ENCODE peak calls at places on chromosomes 13 and 19, in five cellular contexts. One of them, this sample, is unnamed.

GRCh38 chr13:44188257-44188656 is 185.4 kb upstream of the SERP2 start:
- DNase-seq in cardiac fibroblast: peak
- DNase-seq in epithelial cell of proximal tubule: peak
- DNase-seq in lower leg skin: no peak
- DNase-seq in osteoblast: peak
- DNase-seq in this sample: no peak

GRCh38 chr13:48938308-48938943 is 37.3 kb upstream of the FNDC3A start:
- DNase-seq in cardiac fibroblast: no peak
- DNase-seq in epithelial cell of proximal tubule: no peak
- DNase-seq in lower leg skin: no peak
- DNase-seq in osteoblast: no peak
- DNase-seq in this sample: no peak

GRCh38 chr19:7287716-7288115 is 6.5 kb downstream of the INSR start:
- DNase-seq in cardiac fibroblast: no peak
- DNase-seq in epithelial cell of proximal tubule: peak
- DNase-seq in lower leg skin: no peak
- DNase-seq in osteoblast: no peak
- DNase-seq in this sample: no peak

GRCh38 chr13:114099918-114100445 is 32.4 kb downstream of the RASA3 start:
- DNase-seq in cardiac fibroblast: peak
- DNase-seq in epithelial cell of proximal tubule: no peak
- DNase-seq in lower leg skin: no peak
- DNase-seq in osteoblast: peak
- DNase-seq in this sample: peak

GRCh38 chr13:30355405-30355741 is 48.0 kb upstream of the KATNAL1 start:
- DNase-seq in cardiac fibroblast: no peak
- DNase-seq in epithelial cell of proximal tubule: no peak
- DNase-seq in lower leg skin: no peak
- DNase-seq in osteoblast: no peak
- DNase-seq in this sample: no peak

GRCh38 chr19:45515081-45515624 is 7.9 kb downstream of the VASP start:
- DNase-seq in cardiac fibroblast: no peak
- DNase-seq in epithelial cell of proximal tubule: no peak
- DNase-seq in lower leg skin: peak
- DNase-seq in osteoblast: no peak
- DNase-seq in this sample: no peak

GRCh38 chr19:30896551-30896950 is 452.7 kb downstream of the TSHZ3 start:
- DNase-seq in cardiac fibroblast: no peak
- DNase-seq in epithelial cell of proximal tubule: no peak
- DNase-seq in lower leg skin: no peak
- DNase-seq in osteoblast: no peak
- DNase-seq in this sample: no peak

GRCh38 chr19:4380254-4380727 is 20.1 kb downstream of the SH3GL1 start:
- DNase-seq in cardiac fibroblast: no peak
- DNase-seq in epithelial cell of proximal tubule: no peak
- DNase-seq in lower leg skin: no peak
- DNase-seq in osteoblast: peak
- DNase-seq in this sample: peak

GRCh38 chr19:51808333-51808986 is 13.5 kb downstream of the FPR3 start:
- DNase-seq in cardiac fibroblast: peak
- DNase-seq in epithelial cell of proximal tubule: no peak
- DNase-seq in lower leg skin: no peak
- DNase-seq in osteoblast: no peak
- DNase-seq in this sample: no peak

GRCh38 chr13:32426981-32427851 is 714 bp downstream of the N4BP2L1 start:
- DNase-seq in cardiac fibroblast: peak
- DNase-seq in epithelial cell of proximal tubule: no peak
- DNase-seq in lower leg skin: peak
- DNase-seq in osteoblast: peak
- DNase-seq in this sample: no peak

GRCh38 chr19:48501446-48501960 is 10.1 kb downstream of the LMTK3 start:
- DNase-seq in cardiac fibroblast: no peak
- DNase-seq in epithelial cell of proximal tubule: no peak
- DNase-seq in lower leg skin: no peak
- DNase-seq in osteoblast: peak
- DNase-seq in this sample: no peak

GRCh38 chr13:101655435-101655834 is 203.0 kb downstream of the ITGBL1 start:
- DNase-seq in cardiac fibroblast: no peak
- DNase-seq in epithelial cell of proximal tubule: no peak
- DNase-seq in lower leg skin: no peak
- DNase-seq in osteoblast: no peak
- DNase-seq in this sample: no peak
- TF ChIP-seq CTCF in cardiac fibroblast: no peak
- TF ChIP-seq CTCF in epithelial cell of proximal tubule: no peak
- TF ChIP-seq CTCF in lower leg skin: no peak
- TF ChIP-seq CTCF in osteoblast: no peak
- TF ChIP-seq CTCF in this sample: no peak

GRCh38 chr13:21232599-21232998 is 56.1 kb downstream of the MRPL57 start:
- DNase-seq in cardiac fibroblast: no peak
- DNase-seq in epithelial cell of proximal tubule: no peak
- DNase-seq in lower leg skin: no peak
- DNase-seq in osteoblast: peak
- DNase-seq in this sample: no peak

GRCh38 chr13:21231426-21231945 is 55.0 kb downstream of the MRPL57 start:
- DNase-seq in cardiac fibroblast: no peak
- DNase-seq in epithelial cell of proximal tubule: no peak
- DNase-seq in lower leg skin: no peak
- DNase-seq in osteoblast: no peak
- DNase-seq in this sample: no peak

GRCh38 chr13:21230516-21230915 is 54.1 kb downstream of the MRPL57 start:
- DNase-seq in cardiac fibroblast: no peak
- DNase-seq in epithelial cell of proximal tubule: no peak
- DNase-seq in lower leg skin: no peak
- DNase-seq in osteoblast: no peak
- DNase-seq in this sample: no peak

GRCh38 chr13:21233086-21233485 is 56.6 kb downstream of the MRPL57 start:
- DNase-seq in cardiac fibroblast: no peak
- DNase-seq in epithelial cell of proximal tubule: no peak
- DNase-seq in lower leg skin: no peak
- DNase-seq in osteoblast: no peak
- DNase-seq in this sample: no peak

GRCh38 chr13:21232196-21232595 is 55.7 kb downstream of the MRPL57 start:
- DNase-seq in cardiac fibroblast: peak
- DNase-seq in epithelial cell of proximal tubule: no peak
- DNase-seq in lower leg skin: peak
- DNase-seq in osteoblast: no peak
- DNase-seq in this sample: no peak
- TF ChIP-seq CTCF in cardiac fibroblast: no peak
- TF ChIP-seq CTCF in epithelial cell of proximal tubule: no peak
- TF ChIP-seq CTCF in lower leg skin: no peak
- TF ChIP-seq CTCF in osteoblast: no peak
- TF ChIP-seq CTCF in this sample: no peak

GRCh38 chr13:26185720-26186119 is 36.4 kb downstream of the RNF6 start:
- DNase-seq in cardiac fibroblast: no peak
- DNase-seq in epithelial cell of proximal tubule: no peak
- DNase-seq in lower leg skin: no peak
- DNase-seq in osteoblast: no peak
- DNase-seq in this sample: no peak

GRCh38 chr13:26184791-26185250 is 37.3 kb downstream of the RNF6 start:
- DNase-seq in cardiac fibroblast: peak
- DNase-seq in epithelial cell of proximal tubule: peak
- DNase-seq in lower leg skin: peak
- DNase-seq in osteoblast: no peak
- DNase-seq in this sample: no peak

GRCh38 chr13:26186995-26187394 is 35.1 kb downstream of the RNF6 start:
- DNase-seq in cardiac fibroblast: no peak
- DNase-seq in epithelial cell of proximal tubule: no peak
- DNase-seq in lower leg skin: no peak
- DNase-seq in osteoblast: no peak
- DNase-seq in this sample: no peak

GRCh38 chr13:26186141-26186870 is 35.8 kb downstream of the RNF6 start:
- DNase-seq in cardiac fibroblast: peak
- DNase-seq in epithelial cell of proximal tubule: peak
- DNase-seq in lower leg skin: peak
- DNase-seq in osteoblast: peak
- DNase-seq in this sample: peak

GRCh38 chr13:26183416-26183815 is 38.7 kb downstream of the RNF6 start:
- DNase-seq in cardiac fibroblast: no peak
- DNase-seq in epithelial cell of proximal tubule: no peak
- DNase-seq in lower leg skin: no peak
- DNase-seq in osteoblast: no peak
- DNase-seq in this sample: no peak
- TF ChIP-seq CTCF in cardiac fibroblast: no peak
- TF ChIP-seq CTCF in epithelial cell of proximal tubule: no peak
- TF ChIP-seq CTCF in lower leg skin: no peak
- TF ChIP-seq CTCF in osteoblast: no peak
- TF ChIP-seq CTCF in this sample: no peak

DNA sequence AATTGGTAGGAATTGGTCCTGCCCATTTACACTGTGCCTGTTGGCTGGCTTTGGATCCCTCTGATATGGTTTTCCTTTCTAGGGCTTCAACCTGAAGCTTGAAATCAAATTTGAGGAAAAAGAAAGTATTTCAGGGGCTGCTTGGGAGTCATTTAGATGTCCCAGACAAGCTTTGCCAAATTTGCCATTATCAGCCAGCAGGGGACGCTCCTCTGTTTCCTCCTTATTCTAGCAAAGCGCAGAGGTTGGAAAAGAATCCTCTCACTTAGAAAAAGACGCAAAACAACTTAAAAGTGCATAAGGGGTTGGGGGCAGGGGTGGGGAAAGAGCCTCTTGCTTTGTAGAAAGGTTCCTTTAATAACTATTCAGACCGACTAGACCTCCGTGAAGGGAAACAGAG is 1211.1 kb upstream of the PCDH20 start:
- DNase-seq in cardiac fibroblast: no peak
- DNase-seq in epithelial cell of proximal tubule: no peak
- DNase-seq in lower leg skin: no peak
- DNase-seq in osteoblast: no peak
- DNase-seq in this sample: no peak
- TF ChIP-seq CTCF in cardiac fibroblast: no peak
- TF ChIP-seq CTCF in epithelial cell of proximal tubule: peak
- TF ChIP-seq CTCF in lower leg skin: no peak
- TF ChIP-seq CTCF in osteoblast: no peak
- TF ChIP-seq CTCF in this sample: no peak

GRCh38 chr13:59609421-59609820 is 554.3 kb downstream of the DIAPH3 start:
- DNase-seq in cardiac fibroblast: no peak
- DNase-seq in epithelial cell of proximal tubule: no peak
- DNase-seq in lower leg skin: no peak
- DNase-seq in osteoblast: no peak
- DNase-seq in this sample: no peak

GRCh38 chr13:59607172-59607571 is 556.6 kb downstream of the DIAPH3 start:
- DNase-seq in cardiac fibroblast: no peak
- DNase-seq in epithelial cell of proximal tubule: no peak
- DNase-seq in lower leg skin: no peak
- DNase-seq in osteoblast: no peak
- DNase-seq in this sample: no peak

GRCh38 chr13:59601993-59602392 is 561.7 kb downstream of the DIAPH3 start:
- DNase-seq in cardiac fibroblast: peak
- DNase-seq in epithelial cell of proximal tubule: no peak
- DNase-seq in lower leg skin: no peak
- DNase-seq in osteoblast: peak
- DNase-seq in this sample: no peak

GRCh38 chr13:59603646-59604045 is 560.1 kb downstream of the DIAPH3 start:
- DNase-seq in cardiac fibroblast: no peak
- DNase-seq in epithelial cell of proximal tubule: no peak
- DNase-seq in lower leg skin: no peak
- DNase-seq in osteoblast: no peak
- DNase-seq in this sample: no peak

GRCh38 chr13:59607780-59608233 is 555.9 kb downstream of the DIAPH3 start:
- DNase-seq in cardiac fibroblast: no peak
- DNase-seq in epithelial cell of proximal tubule: no peak
- DNase-seq in lower leg skin: no peak
- DNase-seq in osteoblast: no peak
- DNase-seq in this sample: no peak
- TF ChIP-seq CTCF in cardiac fibroblast: no peak
- TF ChIP-seq CTCF in epithelial cell of proximal tubule: no peak
- TF ChIP-seq CTCF in lower leg skin: no peak
- TF ChIP-seq CTCF in osteoblast: no peak
- TF ChIP-seq CTCF in this sample: no peak

GRCh38 chr13:28314879-28315278 is 176.5 kb downstream of the PAN3 start:
- DNase-seq in cardiac fibroblast: no peak
- DNase-seq in epithelial cell of proximal tubule: no peak
- DNase-seq in lower leg skin: no peak
- DNase-seq in osteoblast: no peak
- DNase-seq in this sample: no peak

GRCh38 chr13:28316129-28316528 is 177.8 kb downstream of the PAN3 start:
- DNase-seq in cardiac fibroblast: no peak
- DNase-seq in epithelial cell of proximal tubule: no peak
- DNase-seq in lower leg skin: no peak
- DNase-seq in osteoblast: peak
- DNase-seq in this sample: no peak

GRCh38 chr13:28316841-28317240 is 178.1 kb downstream of the FLT1 start:
- DNase-seq in cardiac fibroblast: no peak
- DNase-seq in epithelial cell of proximal tubule: no peak
- DNase-seq in lower leg skin: no peak
- DNase-seq in osteoblast: no peak
- DNase-seq in this sample: no peak

GRCh38 chr13:28318418-28318995 is 176.4 kb downstream of the FLT1 start:
- DNase-seq in cardiac fibroblast: no peak
- DNase-seq in epithelial cell of proximal tubule: no peak
- DNase-seq in lower leg skin: no peak
- DNase-seq in osteoblast: no peak
- DNase-seq in this sample: no peak

GRCh38 chr13:28313579-28313978 is 175.2 kb downstream of the PAN3 start:
- DNase-seq in cardiac fibroblast: peak
- DNase-seq in epithelial cell of proximal tubule: no peak
- DNase-seq in lower leg skin: no peak
- DNase-seq in osteoblast: peak
- DNase-seq in this sample: no peak
- TF ChIP-seq CTCF in cardiac fibroblast: peak
- TF ChIP-seq CTCF in epithelial cell of proximal tubule: peak
- TF ChIP-seq CTCF in lower leg skin: no peak
- TF ChIP-seq CTCF in osteoblast: peak
- TF ChIP-seq CTCF in this sample: no peak

GRCh38 chr19:1383311-1384084 is at the start of gene NDUFS7:
- DNase-seq in cardiac fibroblast: peak
- DNase-seq in epithelial cell of proximal tubule: no peak
- DNase-seq in lower leg skin: peak
- DNase-seq in osteoblast: peak
- DNase-seq in this sample: peak
- TF ChIP-seq CTCF in cardiac fibroblast: peak
- TF ChIP-seq CTCF in epithelial cell of proximal tubule: no peak
- TF ChIP-seq CTCF in lower leg skin: peak
- TF ChIP-seq CTCF in osteoblast: no peak
- TF ChIP-seq CTCF in this sample: no peak

This sample was measured in omental fat pad.